ENCODE peak calls at places on chromosomes 11 and 22, in nine cellular contexts. One of them, this sample, is unnamed.

GRCh38 chr11:20840341-20840740 is 171.0 kb downstream of the NELL1 start:
- DNase-seq in SK-MEL-5: no peak
- DNase-seq in pancreas: no peak
- DNase-seq in left colon: no peak
- DNase-seq in amniotic stem cell: no peak
- DNase-seq in HT-29: peak
- DNase-seq in HT1080: no peak
- DNase-seq in astrocyte: no peak
- DNase-seq in mesendoderm: no peak
- DNase-seq in this sample: no peak

GRCh38 chr11:74612877-74613276 is 20.5 kb downstream of the POLD3 start:
- DNase-seq in SK-MEL-5: no peak
- DNase-seq in pancreas: no peak
- DNase-seq in left colon: no peak
- DNase-seq in amniotic stem cell: no peak
- DNase-seq in HT-29: no peak
- DNase-seq in HT1080: no peak
- DNase-seq in astrocyte: no peak
- DNase-seq in mesendoderm: no peak
- DNase-seq in this sample: no peak

GRCh38 chr11:67312187-67313021 is 9.1 kb downstream of the SSH3 start:
- DNase-seq in SK-MEL-5: no peak
- DNase-seq in pancreas: no peak
- DNase-seq in left colon: peak
- DNase-seq in amniotic stem cell: no peak
- DNase-seq in HT-29: peak
- DNase-seq in HT1080: no peak
- DNase-seq in astrocyte: no peak
- DNase-seq in mesendoderm: no peak
- DNase-seq in this sample: no peak

GRCh38 chr11:77249427-77249826 is 52.1 kb downstream of the GDPD4 start:
- DNase-seq in SK-MEL-5: no peak
- DNase-seq in pancreas: no peak
- DNase-seq in left colon: no peak
- DNase-seq in amniotic stem cell: no peak
- DNase-seq in HT-29: peak
- DNase-seq in HT1080: peak
- DNase-seq in astrocyte: peak
- DNase-seq in mesendoderm: no peak
- DNase-seq in this sample: no peak

GRCh38 chr11:69655479-69656394 is 14.8 kb downstream of the CCND1 start:
- DNase-seq in SK-MEL-5: no peak
- DNase-seq in pancreas: no peak
- DNase-seq in left colon: no peak
- DNase-seq in amniotic stem cell: no peak
- DNase-seq in HT-29: no peak
- DNase-seq in HT1080: peak
- DNase-seq in astrocyte: no peak
- DNase-seq in mesendoderm: no peak
- DNase-seq in this sample: no peak

GRCh38 chr22:37017356-37017755 is 1.9 kb downstream of the TST start:
- DNase-seq in SK-MEL-5: no peak
- DNase-seq in pancreas: peak
- DNase-seq in left colon: no peak
- DNase-seq in amniotic stem cell: no peak
- DNase-seq in HT-29: no peak
- DNase-seq in HT1080: no peak
- DNase-seq in astrocyte: no peak
- DNase-seq in mesendoderm: no peak
- DNase-seq in this sample: no peak

GRCh38 chr22:31969789-31970489 is 25.6 kb downstream of the YWHAH start:
- DNase-seq in SK-MEL-5: peak
- DNase-seq in pancreas: peak
- DNase-seq in left colon: peak
- DNase-seq in amniotic stem cell: peak
- DNase-seq in HT-29: peak
- DNase-seq in HT1080: peak
- DNase-seq in astrocyte: peak
- DNase-seq in mesendoderm: peak
- DNase-seq in this sample: peak

GRCh38 chr22:40739723-40740122 is 60.4 kb downstream of the MCHR1 start:
- DNase-seq in SK-MEL-5: no peak
- DNase-seq in pancreas: no peak
- DNase-seq in left colon: no peak
- DNase-seq in amniotic stem cell: no peak
- DNase-seq in HT-29: no peak
- DNase-seq in HT1080: no peak
- DNase-seq in astrocyte: no peak
- DNase-seq in mesendoderm: no peak
- DNase-seq in this sample: no peak

GRCh38 chr11:5691963-5692358 is 2.4 kb downstream of the TRIM22 start:
- DNase-seq in SK-MEL-5: no peak
- DNase-seq in pancreas: no peak
- DNase-seq in left colon: no peak
- DNase-seq in amniotic stem cell: no peak
- DNase-seq in HT-29: no peak
- DNase-seq in HT1080: no peak
- DNase-seq in astrocyte: no peak
- DNase-seq in mesendoderm: no peak
- DNase-seq in this sample: no peak

GRCh38 chr11:72735495-72736027 is 16.6 kb downstream of the ARAP1 start:
- DNase-seq in SK-MEL-5: no peak
- DNase-seq in pancreas: no peak
- DNase-seq in left colon: no peak
- DNase-seq in amniotic stem cell: no peak
- DNase-seq in HT-29: peak
- DNase-seq in HT1080: peak
- DNase-seq in astrocyte: peak
- DNase-seq in mesendoderm: peak
- DNase-seq in this sample: no peak

GRCh38 chr22:49962751-49963646 is 2.4 kb downstream of the PIM3 start:
- DNase-seq in SK-MEL-5: no peak
- DNase-seq in pancreas: peak
- DNase-seq in left colon: peak
- DNase-seq in amniotic stem cell: no peak
- DNase-seq in HT-29: no peak
- DNase-seq in HT1080: no peak
- DNase-seq in astrocyte: no peak
- DNase-seq in mesendoderm: no peak
- DNase-seq in this sample: peak

GRCh38 chr22:43317252-43317651 is 25.9 kb downstream of the SCUBE1 start:
- DNase-seq in SK-MEL-5: no peak
- DNase-seq in pancreas: no peak
- DNase-seq in left colon: no peak
- DNase-seq in amniotic stem cell: no peak
- DNase-seq in HT-29: no peak
- DNase-seq in HT1080: no peak
- DNase-seq in astrocyte: no peak
- DNase-seq in mesendoderm: peak
- DNase-seq in this sample: no peak